ENCODE peak calls at places on chromosomes 4 and X, in nine cellular contexts. C is left ventricle myocardium inferior; M is fibroblast of the aortic adventitia; P is RWPE1; B is epithelial cell of esophagus; W is endothelial cell; Q is type B pancreatic cell; D is CD8-positive, alpha-beta T cell; J is CD4-positive, alpha-beta T cell. Y is an unnamed sample.

GRCh38 chrX:56729152-56729557 is at the start of gene NBDY:
- DNase-seq in C (peak; percentile 15), M (peak; percentile 47), P (no peak), B (peak; percentile 58), W (peak; percentile 18), Q (no peak), D (peak; percentile 27), J (no peak), Y (peak; percentile 16)

GRCh38 chr4:159360549-159360948 is 257.7 kb downstream of the RAPGEF2 start:
- DNase-seq in C (no peak), M (peak; percentile 68), P (peak; percentile 59), B (peak; percentile 81), W (no peak), Q (no peak), D (no peak), J (no peak), Y (no peak)

GRCh38 chr4:123892997-123893745 is 496.6 kb downstream of the SPRY1 start:
- DNase-seq in C (peak; percentile 20), M (peak; percentile 70), P (no peak), B (no peak), W (no peak), Q (no peak), D (no peak), J (no peak), Y (no peak)

GRCh38 chrX:130909469-130910136 is 6.6 kb upstream of the ENOX2 start:
- DNase-seq in C (no peak), M (peak; percentile 24), P (no peak), B (no peak), W (no peak), Q (no peak), D (no peak), J (no peak), Y (no peak)

GRCh38 chr4:128853741-128854140 is 44.2 kb downstream of the JADE1 start:
- DNase-seq in C (no peak), M (no peak), P (no peak), B (no peak), W (no peak), Q (no peak), D (no peak), J (no peak), Y (no peak)

GRCh38 chrX:1542994-1543725 is 6.2 kb upstream of the P2RY8 start:
- DNase-seq in C (no peak), M (no peak), P (no peak), B (no peak), W (no peak), Q (peak; percentile 52), D (no peak), J (no peak), Y (no peak)

GRCh38 chrX:74613350-74614192 is 853 bp downstream of the RLIM start:
- DNase-seq in C (no peak), M (peak; percentile 40), P (peak; percentile 18), B (peak; percentile 50), W (no peak), Q (no peak), D (no peak), J (no peak), Y (no peak)

GRCh38 chr4:168621806-168622589 is 125.1 kb downstream of the PALLD start:
- DNase-seq in C (no peak), M (peak; percentile 83), P (no peak), B (peak; percentile 65), W (no peak), Q (no peak), D (no peak), J (no peak), Y (no peak)

GRCh38 chr4:20544645-20545044 is 155.6 kb upstream of the PACRGL start:
- DNase-seq in C (no peak), M (peak; percentile 76), P (peak; percentile 38), B (peak; percentile 55), W (no peak), Q (no peak), D (no peak), J (no peak), Y (no peak)

GRCh38 chr4:73615613-73616012 is 4.6 kb downstream of the RASSF6 start:
- DNase-seq in C (no peak), M (no peak), P (no peak), B (peak; percentile 60), W (no peak), Q (no peak), D (no peak), J (no peak), Y (no peak)

GRCh38 chr4:87188063-87188462 is 32.4 kb downstream of the KLHL8 start:
- DNase-seq in C (no peak), M (peak; percentile 20), P (no peak), B (peak; percentile 5), W (no peak), Q (no peak), D (no peak), J (no peak), Y (no peak)

GRCh38 chr4:38728651-38729141 is 54.1 kb downstream of the TLR10 start:
- DNase-seq in C (no peak), M (no peak), P (no peak), B (peak; percentile 39), W (no peak), Q (no peak), D (no peak), J (no peak), Y (no peak)

GRCh38 chr4:1596393-1596792 is 87.7 kb downstream of the FAM53A start:
- DNase-seq in C (no peak), M (no peak), P (no peak), B (no peak), W (no peak), Q (no peak), D (no peak), J (no peak), Y (no peak)
- TF ChIP-seq CTCF in C (no peak), M (no peak), P (no peak), B (no peak), W (no peak), Q (no peak), D (no peak), J (no peak), Y (no peak)

GRCh38 chr4:147928400-147928799 is 196.5 kb downstream of the ARHGAP10 start:
- DNase-seq in C (no peak), M (no peak), P (no peak), B (no peak), W (no peak), Q (no peak), D (no peak), J (no peak), Y (no peak)

GRCh38 chr4:147927377-147928137 is 195.7 kb downstream of the ARHGAP10 start:
- DNase-seq in C (peak; percentile 47), M (no peak), P (no peak), B (no peak), W (no peak), Q (no peak), D (no peak), J (no peak), Y (no peak)

GRCh38 chr4:147923854-147924253 is 192.0 kb downstream of the ARHGAP10 start:
- DNase-seq in C (no peak), M (no peak), P (no peak), B (no peak), W (no peak), Q (no peak), D (no peak), J (no peak), Y (no peak)

DNA sequence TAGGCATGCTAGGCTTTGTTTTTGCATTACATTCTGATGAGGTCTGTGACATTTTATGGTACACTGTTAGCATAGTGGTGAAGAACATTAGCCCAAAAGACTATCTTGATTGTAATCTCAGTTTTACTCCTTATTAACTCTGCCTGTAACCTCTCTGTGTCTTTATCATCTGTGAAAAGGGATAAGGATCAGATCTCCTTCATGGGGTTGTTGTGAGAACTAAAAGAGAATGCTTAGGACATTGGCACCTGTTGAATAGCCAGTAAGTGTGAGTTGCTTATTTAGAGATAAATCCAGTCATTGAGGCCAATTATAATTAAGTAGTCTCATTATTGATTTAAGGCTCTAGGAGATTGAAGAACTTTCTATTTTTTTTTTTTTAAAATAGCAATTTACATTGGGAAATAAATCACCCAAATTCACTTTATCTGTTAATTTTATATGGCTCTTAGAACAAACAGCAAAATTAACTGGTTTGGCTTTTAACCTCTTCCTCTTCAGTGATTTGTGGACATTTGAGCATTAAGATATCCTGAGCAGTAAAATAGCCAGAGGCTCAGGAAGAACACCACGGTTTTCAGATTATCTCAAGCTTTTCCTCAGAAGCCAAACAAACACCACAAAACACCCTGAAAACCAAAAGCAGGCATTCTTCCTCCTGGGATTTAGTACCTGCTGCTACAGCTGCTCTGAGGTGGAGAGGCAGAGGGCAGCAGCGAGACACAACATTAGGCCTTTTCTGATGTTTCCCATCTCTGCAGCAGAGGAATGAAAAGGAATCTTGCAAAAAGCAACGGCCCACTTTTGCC is 192.9 kb downstream of the ARHGAP10 start:
- DNase-seq in C (no peak), M (peak; percentile 25), P (peak; percentile 8), B (peak; percentile 39), W (peak; percentile 44), Q (no peak), D (no peak), J (no peak), Y (no peak)
- TF ChIP-seq CTCF in C (peak; percentile 54), M (peak; percentile 49), P (peak; percentile 30), B (peak; percentile 69), W (no peak), Q (peak; percentile 68), D (no peak), J (no peak), Y (no peak)

GRCh38 chr4:69323284-69323683 is 43.0 kb downstream of the UGT2B28 start:
- DNase-seq in C (no peak), M (no peak), P (no peak), B (no peak), W (no peak), Q (no peak), D (no peak), J (no peak), Y (no peak)
- TF ChIP-seq CTCF in C (no peak), M (no peak), P (no peak), B (peak; percentile 20), W (no peak), Q (peak; percentile 16), D (no peak), J (no peak), Y (no peak)

DNA sequence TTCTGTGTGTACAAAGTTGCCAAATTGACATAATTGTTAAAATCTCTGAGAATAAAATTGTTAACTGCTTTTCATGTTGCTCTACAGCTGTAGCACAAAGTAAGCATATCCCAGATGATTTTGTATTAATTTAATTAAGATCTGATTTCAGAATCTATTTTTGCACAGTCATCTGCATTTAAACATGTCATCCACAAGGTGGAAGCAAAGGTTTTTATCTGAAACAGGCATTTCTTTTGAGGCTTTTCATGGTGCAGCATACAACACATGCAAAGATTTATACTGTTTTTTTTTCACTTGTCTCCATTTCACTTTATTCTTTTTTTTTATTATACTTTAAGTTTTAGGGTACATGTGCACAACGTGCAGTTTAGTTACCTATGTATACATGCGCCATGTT is 51.2 kb downstream of the GC start:
- DNase-seq in C (no peak), M (peak; percentile 54), P (peak; percentile 17), B (peak; percentile 51), W (no peak), Q (no peak), D (no peak), J (no peak), Y (no peak)
- TF ChIP-seq CTCF in C (peak; percentile 42), M (peak; percentile 36), P (peak; percentile 25), B (peak; percentile 49), W (peak; percentile 64), Q (peak; percentile 79), D (no peak), J (no peak), Y (no peak)

DNA sequence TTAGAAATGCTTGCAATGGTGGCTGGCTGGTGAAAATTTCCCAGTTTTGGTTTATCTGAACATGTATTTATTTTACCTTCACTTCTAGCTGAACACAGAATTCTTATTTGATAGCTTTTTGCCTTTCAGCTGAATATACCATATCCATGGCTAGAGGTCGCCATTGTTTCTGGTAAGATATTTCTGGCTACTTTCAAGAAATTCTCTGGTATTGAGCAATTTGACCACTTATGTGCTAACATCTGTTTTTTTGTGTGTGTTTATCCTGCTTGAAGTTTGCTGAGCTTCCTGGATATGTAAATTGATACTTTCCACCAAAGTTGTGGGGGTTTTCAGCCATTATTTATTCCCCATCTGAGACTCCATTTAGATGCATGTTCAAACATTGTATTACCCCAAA is 75.4 kb downstream of the FBXW7 start:
- DNase-seq in C (no peak), M (peak; percentile 84), P (no peak), B (peak; percentile 58), W (no peak), Q (no peak), D (no peak), J (no peak), Y (no peak)
- TF ChIP-seq CTCF in C (no peak), M (peak; percentile 38), P (peak; percentile 41), B (no peak), W (no peak), Q (no peak), D (no peak), J (no peak), Y (no peak)